ENCODE peak calls at places on chromosome 20, in four cellular contexts. T is D721Med, Y is Calu3, X is AG04450. D is an unnamed sample.
A peak's percentile ranks its signal among the peaks of the same experiment; 100 is the strongest.

GRCh38 chr20:50172347-50173013 is 18.1 kb upstream of the CEBPB start:
- DNase-seq in T (no peak), Y (peak; percentile 90), X (no peak), D (no peak)

GRCh38 chr20:53194310-53194709 is 222.2 kb downstream of the TSHZ2 start:
- DNase-seq in T (no peak), Y (no peak), X (no peak), D (no peak)

GRCh38 chr20:49775229-49775693 is 37.4 kb upstream of the SLC9A8 start:
- DNase-seq in T (no peak), Y (peak; percentile 89), X (no peak), D (no peak)

GRCh38 chr20:39676857-39677351 is 714.8 kb downstream of the DHX35 start:
- DNase-seq in T (no peak), Y (no peak), X (no peak), D (no peak)

GRCh38 chr20:31578448-31579138 is 26.5 kb upstream of the ID1 start:
- DNase-seq in T (no peak), Y (no peak), X (no peak), D (no peak)

GRCh38 chr20:60000271-60001026 is 42.2 kb downstream of the CDH26 start:
- DNase-seq in T (no peak), Y (no peak), X (no peak), D (no peak)

GRCh38 chr20:62644802-62645496 is 2.6 kb downstream of the SLCO4A1 start:
- DNase-seq in T (no peak), Y (peak; percentile 65), X (no peak), D (no peak)

GRCh38 chr20:40583195-40583594 is 105.8 kb downstream of the MAFB start:
- DNase-seq in T (no peak), Y (no peak), X (no peak), D (no peak)

GRCh38 chr20:25160897-25161296 is 34.6 kb upstream of the ENTPD6 start:
- DNase-seq in T (no peak), Y (no peak), X (no peak), D (no peak)

GRCh38 chr20:59525500-59526241 is 78.7 kb upstream of the PHACTR3 start:
- DNase-seq in T (peak; percentile 37), Y (peak; percentile 81), X (no peak), D (no peak)

GRCh38 chr20:62573856-62574611 is 68.3 kb upstream of the SLCO4A1 start:
- DNase-seq in T (no peak), Y (no peak), X (no peak), D (no peak)

GRCh38 chr20:4061989-4062388 is 46.6 kb upstream of the RNF24 start:
- DNase-seq in T (no peak), Y (no peak), X (no peak), D (no peak)

GRCh38 chr20:9179193-9179802 is 110.4 kb downstream of the PLCB4 start:
- DNase-seq in T (no peak), Y (no peak), X (no peak), D (no peak)

GRCh38 chr20:61719691-61720347 is 345.9 kb downstream of the TAF4 start:
- DNase-seq in T (no peak), Y (no peak), X (no peak), D (no peak)

GRCh38 chr20:25278636-25279361 is 30.9 kb downstream of the PYGB start:
- DNase-seq in T (no peak), Y (no peak), X (no peak), D (peak; percentile 12)

GRCh38 chr20:19211661-19212523 is 550 bp upstream of the SLC24A3 start:
- DNase-seq in T (no peak), Y (no peak), X (no peak), D (no peak)

GRCh38 chr20:35883778-35884540 is 70.3 kb downstream of the SCAND1 start:
- DNase-seq in T (peak; percentile 41), Y (peak; percentile 79), X (peak; percentile 98), D (peak; percentile 28)

GRCh38 chr20:50274570-50275430 is 84.2 kb downstream of the CEBPB start:
- DNase-seq in T (no peak), Y (no peak), X (no peak), D (no peak)

GRCh38 chr20:24027229-24027628 is 38.6 kb upstream of the GGTLC1 start:
- DNase-seq in T (no peak), Y (no peak), X (no peak), D (no peak)

GRCh38 chr20:32483351-32484220 is 101.5 kb downstream of the NOL4L start:
- DNase-seq in T (peak; percentile 51), Y (peak; percentile 94), X (no peak), D (peak; percentile 42)

GRCh38 chr20:41719151-41719550 is 101.0 kb upstream of the CHD6 start:
- DNase-seq in T (no peak), Y (no peak), X (no peak), D (no peak)

GRCh38 chr20:18090044-18090443 is 32.3 kb upstream of the OVOL2 start:
- DNase-seq in T (no peak), Y (no peak), X (no peak), D (no peak)

GRCh38 chr20:54624701-54625472 is 149.5 kb downstream of the DOK5 start:
- DNase-seq in T (no peak), Y (peak; percentile 34), X (no peak), D (no peak)

GRCh38 chr20:34977365-34978091 is 21.9 kb downstream of the MYH7B start:
- DNase-seq in T (no peak), Y (no peak), X (no peak), D (no peak)

GRCh38 chr20:21522479-21523397 is 8.9 kb upstream of the NKX2-2 start:
- DNase-seq in T (no peak), Y (no peak), X (no peak), D (no peak)

GRCh38 chr20:22805219-22805618 is 220.8 kb upstream of the FOXA2 start:
- DNase-seq in T (no peak), Y (no peak), X (peak; percentile 4), D (no peak)

GRCh38 chr20:31948008-31948407 is 3.8 kb downstream of the PDRG1 start:
- DNase-seq in T (no peak), Y (no peak), X (no peak), D (no peak)

GRCh38 chr20:56360899-56361199 is 2.1 kb downstream of the FAM210B start:
- DNase-seq in T (no peak), Y (no peak), X (no peak), D (no peak)

GRCh38 chr20:49990310-49990720 is 7.5 kb downstream of the SNAI1 start:
- DNase-seq in T (no peak), Y (no peak), X (no peak), D (no peak)

GRCh38 chr20:44080646-44081267 is 106.2 kb downstream of the JPH2 start:
- DNase-seq in T (peak; percentile 58), Y (peak; percentile 86), X (peak; percentile 61), D (peak; percentile 52)

GRCh38 chr20:667351-668034 is 8.1 kb downstream of the SCRT2 start:
- DNase-seq in T (no peak), Y (peak; percentile 70), X (no peak), D (no peak)

GRCh38 chr20:40564997-40565680 is 123.9 kb downstream of the MAFB start:
- DNase-seq in T (no peak), Y (peak; percentile 49), X (peak; percentile 3), D (no peak)

GRCh38 chr20:40687384-40688128 is 1.5 kb downstream of the MAFB start:
- DNase-seq in T (no peak), Y (no peak), X (no peak), D (no peak)

GRCh38 chr20:38290829-38291581 is 13.0 kb upstream of the BPI start:
- DNase-seq in T (no peak), Y (peak; percentile 59), X (peak; percentile 61), D (no peak)

GRCh38 chr20:4234128-4234527 is 218.8 kb upstream of the RNF24 start:
- DNase-seq in T (no peak), Y (no peak), X (no peak), D (no peak)

GRCh38 chr20:15317546-15318242 is 980.3 kb upstream of the FLRT3 start:
- DNase-seq in T (no peak), Y (no peak), X (no peak), D (no peak)

GRCh38 chr20:21100590-21101452 is 5.3 kb downstream of the LINC00237 start:
- DNase-seq in T (no peak), Y (no peak), X (no peak), D (no peak)

GRCh38 chr20:46364670-46365482 is 41.5 kb downstream of the ELMO2 start:
- DNase-seq in T (no peak), Y (no peak), X (no peak), D (no peak)
- TF ChIP-seq CTCF in T (no peak), Y (no peak), X (no peak), D (no peak)

GRCh38 chr20:64005394-64005793 is 24.5 kb downstream of the PRPF6 start:
- DNase-seq in T (no peak), Y (no peak), X (no peak), D (no peak)
- TF ChIP-seq CTCF in T (no peak), Y (no peak), X (no peak), D (no peak)

DNA sequence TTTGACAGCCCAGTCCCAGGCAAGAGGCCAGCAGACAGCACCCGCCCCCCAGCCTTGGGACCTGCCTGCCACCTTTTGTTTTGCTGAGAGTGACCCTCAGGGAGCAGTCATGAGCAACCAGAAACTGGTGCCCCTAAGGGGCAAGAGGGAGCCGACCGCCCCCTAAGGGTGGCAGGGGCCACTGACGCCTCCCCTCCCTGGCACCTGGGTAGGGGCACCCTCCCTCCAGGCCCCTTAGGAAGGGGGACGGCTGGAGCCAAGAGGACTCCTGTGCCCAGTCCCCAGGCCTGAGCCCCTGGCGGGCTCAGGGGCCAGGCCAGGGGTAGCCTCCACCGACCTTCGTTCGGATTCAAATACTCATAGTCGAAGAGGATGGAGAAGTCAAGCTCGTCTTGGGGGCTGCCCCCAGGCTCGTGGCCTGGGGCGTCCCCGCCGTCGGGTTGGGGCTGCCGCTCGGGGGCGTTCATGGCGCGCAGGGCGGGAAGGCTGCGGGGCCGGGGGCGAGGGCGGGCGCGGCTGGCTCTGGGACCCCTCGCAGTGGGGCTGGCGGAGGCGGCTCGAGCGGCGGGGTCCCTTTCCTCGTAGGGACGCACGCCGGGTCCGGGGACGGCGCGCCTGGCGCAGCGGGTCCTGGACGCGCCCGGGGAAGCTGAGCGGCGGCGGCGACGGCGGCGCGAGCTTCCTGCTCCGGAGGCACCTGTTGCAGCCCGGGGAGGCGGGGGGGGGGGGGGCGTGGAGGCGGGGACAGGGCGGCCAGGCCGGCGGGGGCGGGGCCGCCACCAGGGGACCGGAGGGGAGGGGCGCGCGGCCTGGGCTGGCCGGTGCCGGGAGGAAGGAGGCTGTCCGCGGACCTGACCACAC is at the start of gene NFATC2:
- DNase-seq in T (no peak), Y (peak; percentile 84), X (no peak), D (peak; percentile 74)
- TF ChIP-seq CTCF in T (no peak), Y (peak; percentile 84), X (no peak), D (no peak)

GRCh38 chr20:2741463-2741862 is 48.9 kb downstream of the EBF4 start:
- DNase-seq in T (no peak), Y (no peak), X (no peak), D (no peak)
- TF ChIP-seq CTCF in T (no peak), Y (no peak), X (no peak), D (no peak)

D was measured in activated B cell treated with CpG ODN at 0.5 μM for 24 hours.